ENCODE peak calls at places on chromosome 12, in four cellular contexts. F is effector memory CD4-positive, alpha-beta T cell; O is fibroblast of mammary gland; R is left lung. T is an unnamed sample.
A peak's percentile ranks its signal among the peaks of the same experiment; 100 is the strongest.

GRCh38 chr12:108948369-108948768 is 68.5 kb downstream of the DAO start:
- DNase-seq in F (no peak), O (no peak), R (no peak), T (no peak)

GRCh38 chr12:88420460-88420859 is 159.8 kb downstream of the KITLG start:
- DNase-seq in F (no peak), O (peak; percentile 98), R (no peak), T (no peak)

GRCh38 chr12:118680361-118680963 is 300.9 kb upstream of the SRRM4 start:
- DNase-seq in F (no peak), O (no peak), R (peak; percentile 50), T (peak; percentile 21)

GRCh38 chr12:102879144-102879763 is 37.8 kb downstream of the PAH start:
- DNase-seq in F (no peak), O (peak; percentile 60), R (no peak), T (peak; percentile 58)

GRCh38 chr12:45586486-45586885 is 143.0 kb upstream of the ARID2 start:
- DNase-seq in F (no peak), O (no peak), R (peak; percentile 60), T (no peak)

GRCh38 chr12:3150820-3151590 is 73.8 kb downstream of the TSPAN9 start:
- DNase-seq in F (no peak), O (peak; percentile 30), R (no peak), T (no peak)

GRCh38 chr12:114316076-114316475 is 89.9 kb downstream of the TBX5 start:
- DNase-seq in F (no peak), O (peak; percentile 69), R (no peak), T (no peak)

GRCh38 chr12:117228239-117228638 is 38.0 kb upstream of the FBXO21 start:
- DNase-seq in F (no peak), O (peak; percentile 6), R (no peak), T (no peak)

GRCh38 chr12:124422570-124423523 is 128.0 kb downstream of the RFLNA start:
- DNase-seq in F (no peak), O (peak; percentile 94), R (peak; percentile 91), T (peak; percentile 95)

GRCh38 chr12:117854339-117855012 is 114.3 kb downstream of the KSR2 start:
- DNase-seq in F (no peak), O (peak; percentile 60), R (no peak), T (no peak)

GRCh38 chr12:25352078-25352918 is 101.6 kb upstream of the KRAS start:
- DNase-seq in F (no peak), O (no peak), R (no peak), T (no peak)

GRCh38 chr12:124829008-124829707 is 34.5 kb downstream of the SCARB1 start:
- DNase-seq in F (no peak), O (peak; percentile 95), R (peak; percentile 10), T (no peak)

GRCh38 chr12:106226884-106227640 is 20.8 kb downstream of the CKAP4 start:
- DNase-seq in F (no peak), O (peak; percentile 67), R (no peak), T (peak; percentile 28)

GRCh38 chr12:31002999-31003398 is 70.7 kb upstream of the DDX11 start:
- DNase-seq in F (no peak), O (peak; percentile 46), R (no peak), T (peak; percentile 4)

GRCh38 chr12:93325855-93326254 is 51.9 kb upstream of the NUDT4 start:
- DNase-seq in F (no peak), O (peak; percentile 74), R (no peak), T (no peak)

GRCh38 chr12:62249419-62249818 is 10.8 kb upstream of the USP15 start:
- DNase-seq in F (no peak), O (no peak), R (no peak), T (no peak)
- H3K4me3 ChIP-seq in F (no peak overlapping the region), O (no peak overlapping the region), R (no peak overlapping the region), T (no peak overlapping the region)

GRCh38 chr12:53740130-53740491 is 11.7 kb downstream of the CISTR start:
- DNase-seq in F (no peak), O (no peak), R (no peak), T (no peak)
- H3K4me3 ChIP-seq in F (no peak overlapping the region), O (no peak overlapping the region), R (no peak overlapping the region), T (no peak overlapping the region)

DNA sequence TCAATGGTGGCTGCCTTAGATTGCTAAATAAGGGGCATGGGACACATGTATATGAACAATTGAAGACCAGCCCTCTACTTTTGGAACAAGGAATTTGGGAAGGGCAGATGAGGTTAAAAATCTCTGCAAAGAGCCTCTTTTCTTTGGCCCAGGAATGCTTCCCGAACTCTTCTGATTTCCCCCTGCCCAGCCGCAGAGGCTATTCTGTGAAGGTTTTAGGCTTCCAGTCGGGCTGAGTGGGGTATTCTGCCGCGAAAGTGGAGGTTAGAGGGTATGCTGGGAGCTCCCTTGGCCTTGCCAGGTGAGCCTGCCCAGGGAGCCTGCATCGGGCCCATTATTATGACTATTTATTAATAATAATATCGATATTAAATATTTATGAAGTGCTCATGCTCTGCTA is 1.2 kb downstream of the POU6F1 start:
- DNase-seq in F (no peak), O (no peak), R (no peak), T (no peak)
- H3K4me3 ChIP-seq in F (peak overlapping the region; percentile 97), O (peak overlapping the region; percentile 73), R (peak overlapping the region; percentile 77), T (peak overlapping the region; percentile 73)

DNA sequence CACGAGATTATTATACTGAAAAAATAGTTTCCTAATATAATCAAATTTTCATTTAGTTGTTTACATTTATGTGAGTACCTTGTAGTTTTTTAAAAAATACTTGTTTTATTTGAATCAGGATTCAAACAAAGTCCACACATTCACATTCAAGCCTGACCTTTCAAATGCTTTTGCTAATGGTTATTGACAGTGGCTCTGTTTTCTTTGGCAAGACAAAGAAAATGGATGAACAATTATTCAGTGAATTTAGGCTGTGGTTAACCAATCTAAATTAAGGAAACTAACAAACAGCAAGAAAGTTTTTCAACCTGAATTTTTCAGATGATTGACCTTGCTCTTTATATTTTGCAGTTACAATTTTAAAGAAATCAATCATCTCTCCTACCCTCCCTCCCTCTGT is 9.7 kb downstream of the SLC4A8 start:
- DNase-seq in F (no peak), O (peak; percentile 17), R (no peak), T (no peak)
- H3K4me3 ChIP-seq in F (no peak overlapping the region), O (no peak overlapping the region), R (no peak overlapping the region), T (no peak overlapping the region)